ENCODE peak calls at places on chromosomes 5 and 9, in eight cellular contexts. J, R, S, I, D, N, U and X are unnamed samples.

GRCh38 chr5:180811623-180812119 is 9.1 kb upstream of the MGAT1 start:
- DNase-seq in N (no peak), D (no peak), J (no peak), U (no peak), R (peak; percentile 50), S (no peak), I (no peak), X (no peak)

GRCh38 chr5:132003982-132004381 is 7.5 kb downstream of the ACSL6 start:
- DNase-seq in U (no peak), R (no peak), I (no peak), J (no peak), N (no peak), D (no peak), S (no peak), X (no peak)

GRCh38 chr9:90827181-90827866 is 25.7 kb downstream of the SYK start:
- DNase-seq in S (no peak), R (no peak), I (no peak), U (no peak), N (no peak), J (no peak), D (no peak), X (peak; percentile 77)

GRCh38 chr5:141914154-141914743 is 9.4 kb upstream of the DELE1 start:
- DNase-seq in I (no peak), R (no peak), S (no peak), J (peak; percentile 2), D (no peak), U (no peak), N (peak; percentile 77), X (no peak)

GRCh38 chr9:21788752-21789151 is 13.7 kb upstream of the MTAP start:
- DNase-seq in R (no peak), N (no peak), U (no peak), S (no peak), I (peak; percentile 41), J (no peak), D (peak; percentile 16), X (no peak)

GRCh38 chr5:137365126-137365865 is 133.8 kb downstream of the SPOCK1 start:
- DNase-seq in I (no peak), N (no peak), U (no peak), S (no peak), R (no peak), J (no peak), D (peak; percentile 47), X (no peak)

GRCh38 chr5:59648949-59649921 is 244.3 kb downstream of the PDE4D start:
- DNase-seq in U (no peak), S (no peak), J (peak; percentile 92), N (no peak), I (no peak), R (no peak), D (no peak), X (no peak)

GRCh38 chr5:78972654-78973428 is 12.3 kb downstream of the ARSB start:
- DNase-seq in J (peak; percentile 77), D (peak; percentile 65), I (peak; percentile 7), U (no peak), N (peak; percentile 62), R (no peak), S (peak; percentile 29), X (no peak)

GRCh38 chr9:124934290-124934689 is 6.6 kb downstream of the GOLGA1 start:
- DNase-seq in N (no peak), I (no peak), R (no peak), S (no peak), U (no peak), J (peak; percentile 49), D (peak; percentile 5), X (no peak)

GRCh38 chr9:27078685-27079084 is 30.3 kb upstream of the TEK start:
- DNase-seq in I (no peak), U (no peak), S (no peak), J (peak; percentile 20), R (no peak), D (no peak), N (no peak), X (no peak)

GRCh38 chr5:43631182-43631910 is 28.4 kb downstream of the NNT start:
- DNase-seq in D (peak; percentile 87), S (peak; percentile 65), N (peak; percentile 58), J (peak; percentile 85), I (peak; percentile 93), U (peak; percentile 28), R (peak; percentile 59), X (peak; percentile 18)

GRCh38 chr5:150289551-150290390 is at the start of gene CAMK2A:
- DNase-seq in S (no peak), R (no peak), U (no peak), D (no peak), I (no peak), J (no peak), N (peak; percentile 45), X (no peak)

GRCh38 chr5:103041071-103041676 is 78.8 kb downstream of the GIN1 start:
- DNase-seq in D (peak; percentile 72), U (no peak), N (no peak), R (peak; percentile 37), S (no peak), J (peak; percentile 82), I (peak; percentile 88), X (no peak)

GRCh38 chr9:80369641-80370040 is 797.9 kb downstream of the TLE4 start:
- DNase-seq in U (no peak), N (no peak), S (no peak), D (peak; percentile 47), J (peak; percentile 0), I (peak; percentile 11), R (peak; percentile 35), X (no peak)

GRCh38 chr5:130992095-130992494 is 173.0 kb downstream of the HINT1 start:
- DNase-seq in D (peak; percentile 91), I (no peak), S (no peak), J (peak; percentile 1), N (no peak), U (no peak), R (no peak), X (no peak)

GRCh38 chr5:64100203-64100602 is 65.4 kb upstream of the RNF180 start:
- DNase-seq in S (no peak), R (no peak), I (no peak), N (no peak), U (no peak), D (no peak), J (no peak), X (no peak)

GRCh38 chr5:150153483-150153882 is 2.2 kb downstream of the PDGFRB start:
- DNase-seq in D (no peak), J (no peak), I (no peak), R (no peak), S (no peak), U (no peak), N (no peak), X (no peak)

GRCh38 chr9:114382951-114383865 is 4.6 kb downstream of the AKNA start:
- DNase-seq in J (peak; percentile 67), U (peak; percentile 91), R (no peak), I (no peak), N (peak; percentile 61), S (no peak), D (peak; percentile 85), X (no peak)

GRCh38 chr5:169404223-169404622 is 103.3 kb upstream of the SLIT3 start:
- DNase-seq in N (no peak), R (no peak), U (no peak), J (no peak), I (no peak), D (peak; percentile 33), S (no peak), X (no peak)

GRCh38 chr5:149429839-149430721 is 51.0 kb upstream of the IL17B start:
- DNase-seq in D (no peak), R (no peak), I (no peak), N (peak; percentile 70), S (no peak), J (peak; percentile 65), U (no peak), X (no peak)

GRCh38 chr5:96940586-96940985 is 4.7 kb downstream of the LNPEP start:
- DNase-seq in R (peak; percentile 26), N (no peak), D (peak; percentile 74), I (no peak), J (no peak), U (no peak), S (no peak), X (no peak)

DNA sequence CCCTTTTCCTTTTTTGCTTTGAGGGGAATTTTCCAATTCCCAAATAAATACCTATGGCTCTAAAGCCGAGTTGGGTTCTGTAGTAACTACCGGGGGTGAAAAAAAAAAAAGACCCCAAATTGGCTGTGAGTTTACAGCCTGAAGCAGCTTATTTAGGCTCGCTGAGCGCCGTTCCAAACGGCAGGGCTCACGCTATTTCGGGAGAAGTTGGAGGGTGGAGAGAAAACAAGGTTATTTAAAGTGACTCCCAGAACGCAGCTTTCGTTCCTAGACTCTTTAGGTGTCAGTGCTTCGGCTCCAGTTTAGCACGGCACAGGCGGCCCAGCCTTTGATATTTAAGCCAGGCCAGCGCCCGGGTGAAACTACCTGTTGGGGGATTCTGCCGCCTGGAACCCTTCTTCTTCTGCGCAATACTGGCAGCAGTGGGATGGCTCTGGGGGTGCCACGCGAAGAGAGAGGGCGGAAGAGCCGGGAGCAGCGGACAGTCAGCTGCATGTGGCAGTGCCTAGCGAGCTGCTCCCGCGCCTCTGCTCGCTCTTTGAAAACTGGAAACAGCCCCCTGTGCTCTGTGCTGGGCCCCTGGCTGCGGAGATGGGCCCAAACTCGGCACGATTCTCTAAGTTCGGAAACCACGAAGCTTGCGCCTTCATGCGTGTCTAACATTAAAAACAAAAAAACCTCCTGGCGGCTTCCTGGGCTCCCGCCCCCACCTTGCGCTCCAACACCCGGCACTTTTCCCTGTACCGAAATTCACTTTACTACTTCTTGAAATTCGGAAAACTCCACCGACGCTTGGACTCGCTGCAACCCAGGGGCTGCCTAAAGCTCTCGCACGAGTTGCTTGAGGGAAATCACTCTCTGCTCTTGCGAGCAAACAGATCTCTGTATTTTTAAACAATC is 34.5 kb upstream of the NFIB start:
- DNase-seq in U (no peak), N (no peak), R (peak; percentile 52), S (peak; percentile 21), D (no peak), I (no peak), J (peak; percentile 44), X (no peak)
- H3K4me3 ChIP-seq in U (no peak overlapping the region), N (peak overlapping the region; percentile 36), R (peak overlapping the region; percentile 46), S (peak overlapping the region; percentile 42), D (peak overlapping the region; percentile 27), I (peak overlapping the region; percentile 63), J (peak overlapping the region; percentile 52), X (no peak overlapping the region)

GRCh38 chr5:94613583-94613982 is 4.8 kb downstream of the KIAA0825 start:
- DNase-seq in R (peak; percentile 17), N (no peak), I (peak; percentile 16), U (no peak), D (peak; percentile 25), S (no peak), J (peak; percentile 30), X (no peak)
- TF ChIP-seq CTCF in R (peak; percentile 21), N (peak; percentile 11), I (peak; percentile 47), U (no peak), D (peak; percentile 20), S (no peak), J (peak; percentile 29), X (peak; percentile 17)

DNA sequence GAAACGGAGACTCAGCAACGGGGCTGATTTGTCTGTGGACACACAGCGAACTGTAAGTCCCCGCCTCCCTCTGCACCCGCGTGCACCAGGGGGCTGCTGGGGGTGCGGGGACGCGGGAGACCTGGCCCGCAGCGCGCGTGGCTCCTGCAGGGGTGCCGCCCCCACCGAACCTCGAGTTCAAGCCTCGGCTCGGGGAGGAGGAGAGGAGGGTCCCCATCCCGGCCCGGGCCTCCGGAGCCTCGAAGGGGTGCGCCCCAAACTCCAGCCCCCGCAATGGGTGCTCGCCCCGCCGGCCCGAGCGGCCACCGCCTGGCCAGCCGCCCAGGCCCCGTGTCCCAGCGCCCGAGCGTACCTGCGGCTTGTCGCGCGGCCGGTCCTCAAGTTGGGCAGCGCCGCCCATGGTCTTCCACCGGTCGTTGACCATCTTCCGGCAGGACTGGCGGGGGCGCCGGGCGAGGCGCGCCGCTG is 829 bp downstream of the FIBCD1 start:
- DNase-seq in J (no peak), R (no peak), N (no peak), S (no peak), D (no peak), U (no peak), I (no peak), X (no peak)
- H3K4me3 ChIP-seq in J (no peak overlapping the region), R (no peak overlapping the region), N (no peak overlapping the region), S (peak overlapping the region; percentile 31), D (no peak overlapping the region), U (no peak overlapping the region), I (peak overlapping the region; percentile 50), X (no peak overlapping the region)

GRCh38 chr5:68949711-68950110 is 144.1 kb upstream of the SLC30A5 start:
- DNase-seq in N (no peak), I (no peak), S (no peak), R (no peak), J (no peak), U (no peak), D (no peak), X (no peak)
- TF ChIP-seq CTCF in N (no peak), I (no peak), S (no peak), R (no peak), J (no peak), U (no peak), D (no peak), X (no peak)